ENCODE peak calls at places on chromosomes 3 and 15, in five cellular contexts. A, S, O, Y and R are unnamed samples. For H3K36me3, the result is how much of the 10 kb centered on the place peaks cover.

GRCh38 chr3:10223676-10224639 is 24.3 kb upstream of the TATDN2 start:
- DNase-seq in A (peak), S (no peak), O (no peak), Y (no peak), R (peak)

GRCh38 chr15:64686130-64686735 is 89.2 kb downstream of the RBPMS2 start:
- DNase-seq in A (no peak), S (no peak), O (no peak), Y (peak), R (no peak)

GRCh38 chr3:60301142-60301541 is 950.1 kb downstream of the FHIT start:
- DNase-seq in A (no peak), S (no peak), O (no peak), Y (no peak), R (no peak)

GRCh38 chr3:128559486-128560225 is 66.7 kb upstream of the GATA2 start:
- DNase-seq in A (no peak), S (no peak), O (no peak), Y (no peak), R (no peak)

GRCh38 chr3:148532326-148532725 is 165.4 kb upstream of the AGTR1 start:
- DNase-seq in A (no peak), S (no peak), O (no peak), Y (no peak), R (no peak)

GRCh38 chr3:160956785-160957184 is 148.4 kb downstream of the B3GALNT1 start:
- DNase-seq in A (no peak), S (no peak), O (no peak), Y (no peak), R (no peak)

GRCh38 chr3:5002174-5002870 is 23.1 kb downstream of the BHLHE40 start:
- DNase-seq in A (no peak), S (no peak), O (no peak), Y (no peak), R (no peak)

GRCh38 chr3:46733026-46733800 is 15.5 kb upstream of the PRSS50 start:
- DNase-seq in A (no peak), S (no peak), O (no peak), Y (no peak), R (no peak)

GRCh38 chr3:14509796-14510100 is 30.4 kb downstream of the GRIP2 start:
- DNase-seq in A (no peak), S (no peak), O (no peak), Y (no peak), R (no peak)

GRCh38 chr15:80182611-80183210 is 29.9 kb downstream of the FAH start:
- DNase-seq in A (no peak), S (no peak), O (no peak), Y (no peak), R (peak)

GRCh38 chr15:39298563-39298962 is 282.3 kb upstream of the THBS1 start:
- DNase-seq in A (no peak), S (no peak), O (no peak), Y (no peak), R (no peak)

GRCh38 chr3:58824285-58824684 is 157.7 kb upstream of the FAM3D start:
- DNase-seq in A (peak), S (no peak), O (peak), Y (peak), R (peak)

GRCh38 chr15:77057072-77057471 is 13.8 kb downstream of the TSPAN3 start:
- DNase-seq in A (no peak), S (no peak), O (no peak), Y (no peak), R (no peak)

GRCh38 chr3:129622933-129623332 is 16.5 kb upstream of the PLXND1 start:
- DNase-seq in A (no peak), S (peak), O (no peak), Y (no peak), R (no peak)

GRCh38 chr15:33201376-33202189 is 7.1 kb upstream of the FMN1 start:
- DNase-seq in A (peak), S (no peak), O (peak), Y (peak), R (peak)

GRCh38 chr3:156681003-156681402 is 6.6 kb downstream of the TIPARP start:
- DNase-seq in A (peak), S (peak), O (peak), Y (peak), R (peak)

GRCh38 chr15:57017024-57017423 is 98.6 kb downstream of the TCF12 start:
- DNase-seq in A (no peak), S (no peak), O (no peak), Y (peak), R (no peak)

GRCh38 chr15:52082197-52083036 is 30.2 kb downstream of the BCL2L10 start:
- DNase-seq in A (no peak), S (no peak), O (no peak), Y (no peak), R (peak)

GRCh38 chr15:68479406-68479805 is 47.4 kb upstream of the ITGA11 start:
- DNase-seq in A (peak), S (no peak), O (no peak), Y (no peak), R (peak)

GRCh38 chr15:92879949-92880725 is 20.0 kb upstream of the CHD2 start:
- DNase-seq in A (no peak), S (no peak), O (no peak), Y (no peak), R (no peak)

GRCh38 chr3:66738625-66739330 is 238.0 kb upstream of the LRIG1 start:
- DNase-seq in A (no peak), S (no peak), O (no peak), Y (no peak), R (no peak)

GRCh38 chr15:50884583-50884982 is 23.9 kb upstream of the AP4E1 start:
- DNase-seq in A (no peak), S (no peak), O (no peak), Y (no peak), R (peak)

GRCh38 chr3:50502584-50503423 is 630 bp downstream of the CACNA2D2 start:
- DNase-seq in A (no peak), S (no peak), O (no peak), Y (peak), R (no peak)

GRCh38 chr3:71254658-71255057 is 328.9 kb downstream of the FOXP1 start:
- DNase-seq in A (no peak), S (no peak), O (no peak), Y (no peak), R (no peak)

GRCh38 chr3:105611304-105612192 is 244.8 kb downstream of the ALCAM start:
- DNase-seq in A (no peak), S (no peak), O (no peak), Y (no peak), R (no peak)

GRCh38 chr15:53978248-53978906 is at the start of gene UNC13C:
- DNase-seq in A (peak), S (no peak), O (no peak), Y (peak), R (peak)

GRCh38 chr3:53888229-53888628 is 3.4 kb downstream of the SELENOK start:
- DNase-seq in A (no peak), S (no peak), O (no peak), Y (no peak), R (no peak)

GRCh38 chr3:31980530-31981205 is 394 bp downstream of the OSBPL10 start:
- DNase-seq in A (peak), S (peak), O (no peak), Y (peak), R (peak)

GRCh38 chr15:71800835-71801745 is 9.3 kb upstream of the NR2E3 start:
- DNase-seq in A (peak), S (no peak), O (no peak), Y (peak), R (no peak)

GRCh38 chr15:66231421-66232266 is 21.9 kb downstream of the MEGF11 start:
- DNase-seq in A (no peak), S (no peak), O (no peak), Y (no peak), R (peak)

GRCh38 chr3:188914556-188914955 is 257.2 kb upstream of the TPRG1 start:
- DNase-seq in A (no peak), S (no peak), O (no peak), Y (no peak), R (no peak)

GRCh38 chr3:126352476-126353454 is 4.4 kb downstream of the KLF15 start:
- DNase-seq in A (peak), S (peak), O (no peak), Y (no peak), R (no peak)

GRCh38 chr3:46725663-46726314 is 8.1 kb upstream of the PRSS50 start:
- DNase-seq in A (no peak), S (no peak), O (no peak), Y (no peak), R (no peak)

DNA sequence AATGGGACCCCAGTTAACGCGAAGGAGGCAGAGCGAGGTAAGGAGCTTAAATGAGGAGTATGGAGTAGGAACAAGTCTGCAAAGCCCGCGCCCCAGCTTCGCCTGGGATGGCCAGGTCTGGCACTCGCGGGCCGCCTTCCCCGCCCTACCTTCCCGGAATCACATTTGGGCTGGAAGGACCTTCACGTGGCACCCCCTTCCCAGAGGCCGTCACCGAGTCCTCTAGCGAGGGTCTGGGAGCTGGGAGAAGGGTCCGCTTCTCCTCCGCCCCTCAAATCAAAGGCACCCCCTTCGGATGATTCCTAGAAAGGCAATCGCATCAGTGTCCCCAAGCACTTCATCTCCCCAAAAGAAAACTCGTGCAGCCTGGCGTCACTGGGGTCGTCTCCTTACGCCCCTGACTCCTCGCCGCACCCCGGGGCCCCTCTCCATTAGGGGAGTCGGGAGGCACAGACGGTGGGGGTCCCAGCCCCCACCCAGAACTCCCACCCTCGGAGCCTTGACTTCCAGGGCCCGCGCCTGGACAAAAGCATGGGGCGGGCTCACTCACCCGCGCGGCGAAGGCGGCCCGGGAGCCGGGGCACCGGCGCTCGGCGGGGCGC is 375 bp downstream of the MYLK start:
- DNase-seq in A (peak), S (no peak), O (no peak), Y (no peak), R (peak)
- H3K4me3 ChIP-seq in A (peak), S (peak), O (peak), Y (peak), R (peak)

DNA sequence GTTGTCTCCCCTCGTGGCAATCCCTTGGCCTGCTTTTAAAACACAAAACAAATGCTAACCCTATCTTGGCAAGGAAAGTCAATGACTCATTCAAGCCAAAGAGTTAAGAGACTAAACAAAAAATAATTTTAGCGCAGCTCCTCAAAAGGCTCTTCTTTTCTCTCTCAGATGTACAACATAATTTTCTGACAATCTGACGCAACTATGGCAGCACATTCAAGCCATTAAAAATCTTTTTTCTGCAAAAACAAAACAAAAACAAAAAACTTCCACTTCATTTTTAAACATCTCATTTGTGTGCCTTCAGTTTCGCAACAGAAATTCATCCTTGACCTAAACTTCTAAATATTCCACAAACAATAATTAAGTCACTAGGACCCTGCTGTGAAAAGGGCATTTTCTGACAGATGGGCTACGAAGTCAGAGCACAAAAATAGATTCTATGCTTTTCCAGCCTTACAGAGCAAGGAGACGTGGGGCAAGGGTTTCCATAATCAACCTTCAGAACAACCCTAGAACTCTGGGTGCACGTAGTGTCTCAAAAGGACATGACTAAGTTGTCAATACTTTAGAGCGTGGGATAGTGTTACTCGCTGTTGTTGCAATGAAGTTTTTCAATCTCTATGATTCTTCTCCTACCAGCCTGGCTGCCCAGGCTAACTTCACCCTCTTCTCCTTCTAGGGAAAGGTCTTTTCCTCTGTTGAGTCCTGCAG is 84.3 kb downstream of the MB21D2 start:
- DNase-seq in A (no peak), S (no peak), O (no peak), Y (no peak), R (peak)
- H3K36me3 ChIP-seq in A (under half), S (under half), O (under half), Y (under half), R (under half)

GRCh38 chr15:74136584-74137543 is 6.5 kb downstream of the ISLR2 start:
- DNase-seq in A (no peak), S (no peak), O (no peak), Y (no peak), R (no peak)
- H3K4me3 ChIP-seq in A (peak), S (peak), O (peak), Y (peak), R (peak)

GRCh38 chr3:170941551-170941950 is 33.1 kb upstream of the EIF5A2 start:
- DNase-seq in A (no peak), S (no peak), O (no peak), Y (no peak), R (no peak)
- H3K36me3 ChIP-seq in A (under half), S (under half), O (under half), Y (under half), R (under half)